ENCODE peak calls at places on chromosomes 7 and 10, in four cellular contexts. D is activated naive CD8-positive, alpha-beta T cell treated with anti-CD3 and anti-CD28 coated beads, Interleukin-2, amount 50 U/mL, for 24 hours; S is NCI-H1105; Q is fibroblast of lung. P is an unnamed sample.

GRCh38 chr10:7027913-7028808 is 382.7 kb downstream of the SFMBT2 start:
- DNase-seq in D (no peak), S (no peak), Q (peak), P (peak)

GRCh38 chr7:1455955-1456354 is 3.3 kb downstream of the MICALL2 start:
- DNase-seq in D (no peak), S (no peak), Q (no peak), P (no peak)

GRCh38 chr7:139603896-139604295 is 80.4 kb downstream of the CLEC2L start:
- DNase-seq in D (no peak), S (no peak), Q (no peak), P (no peak)

GRCh38 chr10:76881477-76882220 is 756.0 kb downstream of the KCNMA1 start:
- DNase-seq in D (no peak), S (no peak), Q (peak), P (no peak)

GRCh38 chr10:77348711-77349110 is 288.9 kb downstream of the KCNMA1 start:
- DNase-seq in D (no peak), S (no peak), Q (no peak), P (no peak)

GRCh38 chr7:98250789-98251188 is 1.2 kb downstream of the TECPR1 start:
- DNase-seq in D (peak), S (peak), Q (no peak), P (no peak)

GRCh38 chr7:51240868-51241267 is 75.7 kb downstream of the COBL start:
- DNase-seq in D (no peak), S (no peak), Q (no peak), P (no peak)

GRCh38 chr10:19480296-19480695 is 335.9 kb upstream of the PLXDC2 start:
- DNase-seq in D (no peak), S (no peak), Q (peak), P (no peak)

GRCh38 chr7:99625961-99626360 is 9.2 kb downstream of the ZSCAN25 start:
- DNase-seq in D (no peak), S (no peak), Q (no peak), P (no peak)

GRCh38 chr7:142899661-142900060 is 14.1 kb upstream of the TRPV6 start:
- DNase-seq in D (no peak), S (no peak), Q (no peak), P (no peak)

GRCh38 chr10:69869291-69869841 is 67.7 kb downstream of the COL13A1 start:
- DNase-seq in D (no peak), S (no peak), Q (peak), P (no peak)

GRCh38 chr7:101553018-101553770 is 75.9 kb downstream of the MYL10 start:
- DNase-seq in D (no peak), S (no peak), Q (no peak), P (no peak)

GRCh38 chr10:107814865-107815487 is 650.5 kb upstream of the SORCS1 start:
- DNase-seq in D (peak), S (no peak), Q (peak), P (peak)

GRCh38 chr7:91949221-91950009 is 8.8 kb downstream of the AKAP9 start:
- DNase-seq in D (no peak), S (no peak), Q (peak), P (peak)